ENCODE peak calls at places on chromosomes 5 and 9, in six cellular contexts. R, G, Z, L, X and J are unnamed samples.
A peak's percentile ranks its signal among the peaks of the same experiment; 100 is the strongest.

GRCh38 chr9:126151671-126152050 is 175.0 kb upstream of the MVB12B start:
- DNase-seq in L (no peak), G (no peak), X (peak; percentile 80), R (no peak), Z (peak; percentile 29), J (no peak)

GRCh38 chr5:39092581-39093350 is 18.6 kb upstream of the RICTOR start:
- DNase-seq in R (no peak), Z (no peak), X (peak; percentile 16), L (peak; percentile 68), G (peak; percentile 36), J (no peak)

GRCh38 chr5:55923177-55923872 is 71.4 kb downstream of the IL6ST start:
- DNase-seq in G (no peak), Z (no peak), X (no peak), L (peak; percentile 65), R (peak; percentile 30), J (no peak)

GRCh38 chr5:75028090-75028489 is 24.3 kb downstream of the GCNT4 start:
- DNase-seq in X (no peak), R (peak; percentile 69), G (no peak), Z (no peak), L (no peak), J (no peak)

GRCh38 chr9:3473402-3473801 is 52.4 kb downstream of the RFX3 start:
- DNase-seq in G (no peak), X (no peak), R (no peak), Z (no peak), L (no peak), J (no peak)

GRCh38 chr5:160605266-160605665 is 183.6 kb downstream of the PTTG1 start:
- DNase-seq in G (no peak), R (no peak), Z (no peak), X (no peak), L (no peak), J (no peak)

GRCh38 chr9:122402403-122403268 is 31.8 kb downstream of the PTGS1 start:
- DNase-seq in G (peak; percentile 28), X (no peak), L (peak; percentile 98), R (no peak), Z (no peak), J (no peak)

GRCh38 chr5:54388411-54388810 is 67.1 kb upstream of the HSPB3 start:
- DNase-seq in R (no peak), Z (no peak), G (no peak), L (no peak), X (no peak), J (no peak)

GRCh38 chr5:94499806-94500205 is 118.6 kb downstream of the KIAA0825 start:
- DNase-seq in R (no peak), L (no peak), X (no peak), Z (no peak), G (no peak), J (no peak)

GRCh38 chr9:33137271-33137670 is 29.9 kb downstream of the B4GALT1 start:
- DNase-seq in L (no peak), Z (no peak), G (no peak), X (no peak), R (no peak), J (no peak)

GRCh38 chr5:78508231-78508765 is 140.3 kb downstream of the LHFPL2 start:
- DNase-seq in R (no peak), G (no peak), X (no peak), Z (no peak), L (peak; percentile 46), J (no peak)

GRCh38 chr9:36092509-36093215 is 43.9 kb upstream of the GLIPR2 start:
- DNase-seq in R (peak; percentile 58), Z (no peak), L (no peak), G (no peak), X (no peak), J (no peak)

GRCh38 chr5:172701336-172702061 is 60.4 kb downstream of the NEURL1B start:
- DNase-seq in Z (no peak), X (no peak), R (no peak), L (no peak), G (no peak), J (no peak)

GRCh38 chr9:123299558-123300126 is 31.3 kb upstream of the STRBP start:
- DNase-seq in R (no peak), Z (no peak), G (no peak), L (no peak), X (no peak), J (no peak)

GRCh38 chr5:149799119-149799623 is 69.1 kb downstream of the PPARGC1B start:
- DNase-seq in L (peak; percentile 88), R (no peak), Z (peak; percentile 81), G (no peak), X (no peak), J (no peak)

GRCh38 chr9:133943036-133943780 is 48.9 kb downstream of the VAV2 start:
- DNase-seq in Z (no peak), R (no peak), L (no peak), G (no peak), X (no peak), J (no peak)

GRCh38 chr5:74116266-74116665 is 490.3 kb downstream of the ARHGEF28 start:
- DNase-seq in G (no peak), R (no peak), Z (no peak), L (no peak), X (no peak), J (no peak)

GRCh38 chr5:135031146-135031812 is 2.7 kb downstream of the PITX1 start:
- DNase-seq in X (no peak), G (no peak), Z (no peak), L (no peak), R (no peak), J (no peak)